ENCODE peak calls at places on chromosomes 5 and 9, in four cellular contexts. K is hepatocyte, A is transverse colon, W is K562. F is an unnamed sample.
A peak's percentile ranks its signal among the peaks of the same experiment; 100 is the strongest.

GRCh38 chr5:180367991-180368390 is 14.9 kb upstream of the GFPT2 start:
- DNase-seq in A (no peak), K (no peak), W (no peak), F (no peak)

GRCh38 chr9:8895498-8896224 is 1096.1 kb upstream of the DMAC1 start:
- DNase-seq in A (no peak), K (peak; percentile 72), W (no peak), F (peak; percentile 13)

GRCh38 chr9:84615574-84615973 is 54.0 kb upstream of the NTRK2 start:
- DNase-seq in K (no peak), W (no peak), A (no peak), F (no peak)

GRCh38 chr9:106886111-106887046 is 23.4 kb downstream of the ZNF462 start:
- DNase-seq in A (no peak), K (no peak), W (no peak), F (no peak)

GRCh38 chr5:69418559-69418958 is 3.6 kb downstream of the MARVELD2 start:
- DNase-seq in K (no peak), A (no peak), W (no peak), F (no peak)

GRCh38 chr9:26945591-26945990 is 1.5 kb downstream of the PLAA start:
- DNase-seq in A (no peak), K (no peak), W (no peak), F (no peak)

GRCh38 chr5:107381189-107381856 is 289.4 kb downstream of the EFNA5 start:
- DNase-seq in W (no peak), K (peak; percentile 23), A (no peak), F (no peak)

GRCh38 chr9:22030101-22030598 is 21.0 kb upstream of the CDKN2B start:
- DNase-seq in W (no peak), A (no peak), K (no peak), F (no peak)

GRCh38 chr9:113997610-113998009 is 80.5 kb downstream of the AMBP start:
- DNase-seq in A (no peak), K (no peak), W (no peak), F (no peak)

GRCh38 chr9:99189186-99189585 is 32.6 kb downstream of the ALG2 start:
- DNase-seq in K (no peak), W (no peak), A (no peak), F (no peak)

GRCh38 chr9:91690540-91691249 is 259.3 kb downstream of the ROR2 start:
- DNase-seq in K (no peak), W (no peak), A (no peak), F (no peak)

GRCh38 chr9:112145886-112146285 is 29.2 kb downstream of the SUSD1 start:
- DNase-seq in K (peak; percentile 46), A (no peak), W (no peak), F (no peak)

GRCh38 chr9:124222918-124223720 is 34.6 kb upstream of the NEK6 start:
- DNase-seq in W (no peak), K (peak; percentile 86), A (peak; percentile 90), F (no peak)

GRCh38 chr5:147044868-147045267 is 166.3 kb upstream of the PPP2R2B start:
- DNase-seq in W (no peak), K (no peak), A (no peak), F (no peak)

GRCh38 chr9:81620009-81620405 is 69.3 kb downstream of the TLE1 start:
- DNase-seq in W (no peak), A (no peak), K (no peak), F (no peak)

GRCh38 chr9:126470251-126470993 is 143.3 kb upstream of the LMX1B start:
- DNase-seq in W (no peak), K (no peak), A (no peak), F (no peak)

GRCh38 chr9:116073826-116074225 is 79.8 kb upstream of the PAPPA start:
- DNase-seq in A (no peak), K (no peak), W (no peak), F (no peak)

GRCh38 chr9:91426123-91426745 is 2.6 kb upstream of the NFIL3 start:
- DNase-seq in W (peak; percentile 41), A (no peak), K (peak; percentile 52), F (no peak)

GRCh38 chr9:138040446-138041430 is 163.2 kb downstream of the CACNA1B start:
- DNase-seq in A (no peak), W (no peak), K (no peak), F (no peak)

GRCh38 chr9:87834357-87834756 is 48.3 kb upstream of the SPATA31E1 start:
- DNase-seq in W (no peak), A (no peak), K (peak; percentile 22), F (peak; percentile 45)

GRCh38 chr5:9361835-9362234 is 184.0 kb downstream of the SEMA5A start:
- DNase-seq in W (peak; percentile 58), A (peak; percentile 60), K (peak; percentile 65), F (peak; percentile 82)

GRCh38 chr9:134163374-134164196 is 779 bp downstream of the RNU6ATAC start:
- DNase-seq in K (peak; percentile 55), W (no peak), A (peak; percentile 71), F (no peak)

GRCh38 chr9:127710204-127710805 is 3.5 kb downstream of the CFAP157 start:
- DNase-seq in K (no peak), A (no peak), W (no peak), F (no peak)

GRCh38 chr9:86376016-86376415 is 21.8 kb upstream of the TUT7 start:
- DNase-seq in A (no peak), K (no peak), W (no peak), F (no peak)

GRCh38 chr5:137137013-137137632 is 362.0 kb downstream of the SPOCK1 start:
- DNase-seq in A (no peak), W (no peak), K (no peak), F (peak; percentile 77)

GRCh38 chr9:32395483-32396216 is 11.2 kb downstream of the ACO1 start:
- DNase-seq in A (no peak), K (no peak), W (no peak), F (no peak)

GRCh38 chr5:89904442-89904841 is 505.1 kb downstream of the CETN3 start:
- DNase-seq in A (no peak), K (no peak), W (no peak), F (no peak)

GRCh38 chr9:107749787-107750444 is 260.3 kb upstream of the KLF4 start:
- DNase-seq in A (peak; percentile 76), K (peak; percentile 62), W (peak; percentile 45), F (no peak)

GRCh38 chr5:149487672-149488071 is 63.6 kb downstream of the CSNK1A1 start:
- DNase-seq in A (no peak), K (no peak), W (no peak), F (no peak)

GRCh38 chr5:178554311-178554710 is 35.9 kb downstream of the COL23A1 start:
- DNase-seq in A (no peak), W (no peak), K (no peak), F (no peak)

GRCh38 chr5:153223376-153223775 is 267.1 kb upstream of the GRIA1 start:
- DNase-seq in W (no peak), A (no peak), K (no peak), F (no peak)

GRCh38 chr5:100518377-100518776 is 16.8 kb upstream of the FAM174A start:
- DNase-seq in W (no peak), A (no peak), K (no peak), F (no peak)

GRCh38 chr9:131876486-131876885 is 136.6 kb upstream of the RAPGEF1 start:
- DNase-seq in A (no peak), W (no peak), K (no peak), F (no peak)

GRCh38 chr9:133889498-133890301 is 102.4 kb downstream of the VAV2 start:
- DNase-seq in K (no peak), W (no peak), A (no peak), F (no peak)

GRCh38 chr5:88203977-88204735 is 64.5 kb downstream of the TMEM161B start:
- DNase-seq in A (no peak), W (no peak), K (no peak), F (no peak)

GRCh38 chr5:5422819-5423515 is 490 bp downstream of the ICE1 start:
- DNase-seq in A (no peak), K (peak; percentile 19), W (peak; percentile 27), F (no peak)

GRCh38 chr5:138963763-138964371 is 88.7 kb upstream of the LRRTM2 start:
- DNase-seq in K (no peak), W (no peak), A (no peak), F (no peak)

GRCh38 chr5:135326296-135327240 is 72.5 kb downstream of the MACROH2A1 start:
- DNase-seq in K (no peak), W (no peak), A (no peak), F (no peak)

GRCh38 chr5:170769236-170769635 is 14.3 kb upstream of the GABRP start:
- DNase-seq in A (no peak), K (no peak), W (no peak), F (no peak)

GRCh38 chr5:112906637-112907036 is 15.4 kb downstream of the REEP5 start:
- DNase-seq in A (no peak), K (no peak), W (no peak), F (no peak)
- H3K9me3 ChIP-seq in A (no peaks in the 10 kb centered on the region), K (no peaks in the 10 kb centered on the region), W (no peaks in the 10 kb centered on the region), F (no peaks in the 10 kb centered on the region)

DNA sequence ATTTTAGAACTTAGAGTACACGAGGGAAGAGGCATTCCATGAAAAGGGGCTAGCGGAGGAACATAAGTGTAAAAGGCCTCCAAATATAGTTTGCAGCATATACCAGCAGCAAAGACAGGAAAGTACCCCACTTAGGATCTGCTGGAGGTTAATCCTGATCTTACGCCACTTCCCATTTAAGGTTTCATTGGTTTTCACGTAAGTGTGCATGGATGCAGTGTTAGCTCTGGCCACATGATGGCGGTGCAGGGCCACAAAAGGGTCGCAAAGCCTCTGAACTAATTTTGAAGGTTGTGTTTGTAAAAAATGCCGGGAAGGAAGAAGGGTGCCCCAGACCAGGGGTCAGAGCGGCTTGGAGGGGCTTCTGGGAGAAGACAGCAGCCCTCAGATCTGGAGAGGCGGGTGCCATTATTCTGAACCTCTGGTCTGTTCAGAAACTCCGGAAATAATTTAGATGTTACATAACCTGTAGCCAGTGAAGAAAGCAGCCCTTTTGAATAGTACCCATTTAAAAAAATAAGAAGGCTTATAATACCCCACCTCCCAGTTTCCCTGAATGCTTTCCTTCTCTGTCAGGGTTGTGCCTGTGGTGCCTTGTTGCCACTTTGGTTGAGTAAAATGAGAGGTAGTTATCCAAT is 59.5 kb upstream of the TLR4 start:
- DNase-seq in A (peak; percentile 78), W (peak; percentile 30), K (peak; percentile 74), F (peak; percentile 86)
- H3K4me3 ChIP-seq in A (no peak overlapping the region), W (no peak overlapping the region), K (no peak overlapping the region), F (peak overlapping the region; percentile 9)

DNA sequence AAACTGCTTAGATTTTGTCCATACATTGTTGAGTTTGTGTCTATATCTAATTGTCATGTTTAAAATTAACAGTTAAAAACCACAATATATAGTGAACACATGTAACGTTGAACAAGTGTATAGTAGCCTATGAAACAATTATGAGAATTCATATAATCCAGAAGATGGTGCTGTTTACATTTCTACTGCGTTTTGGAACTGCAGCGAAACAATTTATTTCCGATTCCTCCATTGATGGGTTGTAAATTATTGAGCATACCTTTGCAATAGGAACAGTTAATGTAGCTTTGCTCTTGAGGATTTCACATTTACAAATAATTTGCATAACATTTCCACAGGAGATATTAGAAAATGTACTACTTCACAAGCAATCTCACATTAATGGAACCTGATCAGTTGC is 411.8 kb downstream of the CDH10 start:
- DNase-seq in A (no peak), K (no peak), W (no peak), F (no peak)
- TF ChIP-seq CTCF in A (no peak), K (peak; percentile 49), W (no peak), F (no peak)

GRCh38 chr9:129514497-129514867 is 106.4 kb downstream of the C9orf50 start:
- DNase-seq in W (no peak), A (no peak), K (no peak), F (no peak)
- H3K9me3 ChIP-seq in W (peaks cover 13% of the 10 kb centered on the region), A (peaks cover 13% of the 10 kb centered on the region), K (peaks cover 3% of the 10 kb centered on the region), F (peaks cover 60% of the 10 kb centered on the region)